ENCODE peak calls at places on chromosomes 13 and 19, in four cellular contexts. F is uterus, Y is H9, T is cardiac fibroblast. M is an unnamed sample.

GRCh38 chr13:36847541-36848045 is 28.6 kb downstream of the RFXAP start:
- DNase-seq in F (no peak), Y (no peak), T (no peak), M (no peak)

GRCh38 chr13:38542601-38543000 is 144.3 kb upstream of the FREM2 start:
- DNase-seq in F (no peak), Y (no peak), T (no peak), M (no peak)

GRCh38 chr19:53958168-53958571 is 4.6 kb upstream of the CACNG8 start:
- DNase-seq in F (no peak), Y (peak; percentile 80), T (peak; percentile 54), M (no peak)

GRCh38 chr19:1289395-1290244 is 3.9 kb downstream of the EFNA2 start:
- DNase-seq in F (no peak), Y (no peak), T (no peak), M (no peak)

GRCh38 chr19:29269641-29270040 is 56.7 kb upstream of the UQCRFS1 start:
- DNase-seq in F (no peak), Y (peak; percentile 26), T (no peak), M (no peak)

GRCh38 chr19:49676136-49676689 is 858 bp upstream of the PRMT1 start:
- DNase-seq in F (peak; percentile 93), Y (peak; percentile 89), T (peak; percentile 97), M (peak; percentile 39)

GRCh38 chr19:11421607-11422098 is 2.5 kb upstream of the RGL3 start:
- DNase-seq in F (no peak), Y (peak; percentile 92), T (peak; percentile 24), M (peak; percentile 68)

GRCh38 chr13:26010487-26011207 is 41.2 kb downstream of the SHISA2 start:
- DNase-seq in F (no peak), Y (no peak), T (no peak), M (no peak)

GRCh38 chr19:14072535-14073231 is at the start of gene MISP3:
- DNase-seq in F (no peak), Y (no peak), T (peak; percentile 26), M (peak; percentile 40)

GRCh38 chr13:21637296-21637695 is 33.3 kb upstream of the MICU2 start:
- DNase-seq in F (no peak), Y (no peak), T (peak; percentile 13), M (no peak)

GRCh38 chr19:12749938-12750521 is 1.6 kb upstream of the BEST2 start:
- DNase-seq in F (no peak), Y (no peak), T (peak; percentile 21), M (no peak)

GRCh38 chr19:39679056-39679790 is 23.5 kb downstream of the LGALS16 start:
- DNase-seq in F (no peak), Y (no peak), T (no peak), M (no peak)

GRCh38 chr13:45108716-45109706 is 11.3 kb upstream of the GTF2F2 start:
- DNase-seq in F (no peak), Y (peak; percentile 74), T (peak; percentile 8), M (no peak)

GRCh38 chr13:29961036-29961685 is 110.7 kb upstream of the UBL3 start:
- DNase-seq in F (no peak), Y (no peak), T (no peak), M (no peak)

GRCh38 chr13:80029170-80029569 is 311.8 kb downstream of the SPRY2 start:
- DNase-seq in F (no peak), Y (no peak), T (no peak), M (no peak)

GRCh38 chr19:18464646-18465045 is 26.7 kb upstream of the ISYNA1 start:
- DNase-seq in F (peak; percentile 83), Y (no peak), T (peak; percentile 96), M (no peak)

GRCh38 chr19:57363734-57364181 is 407 bp downstream of the TRAPPC2B start:
- DNase-seq in F (no peak), Y (no peak), T (no peak), M (no peak)

GRCh38 chr13:99528547-99528946 is 27.3 kb downstream of the TM9SF2 start:
- DNase-seq in F (no peak), Y (no peak), T (no peak), M (no peak)

GRCh38 chr19:45526143-45526542 is 18.9 kb downstream of the VASP start:
- DNase-seq in F (peak; percentile 65), Y (peak; percentile 94), T (peak; percentile 72), M (no peak)

GRCh38 chr13:78098249-78098648 is 179.6 kb upstream of the EDNRB start:
- DNase-seq in F (no peak), Y (no peak), T (no peak), M (no peak)

GRCh38 chr13:78100481-78100880 is 181.8 kb upstream of the EDNRB start:
- DNase-seq in F (no peak), Y (no peak), T (no peak), M (no peak)

GRCh38 chr13:78102121-78102677 is 183.6 kb upstream of the EDNRB start:
- DNase-seq in F (peak; percentile 39), Y (no peak), T (peak; percentile 91), M (no peak)
- TF ChIP-seq CTCF in F (no peak), Y (no peak), T (no peak), M (no peak)

GRCh38 chr13:110815471-110816204 is 99.2 kb downstream of the ANKRD10 start:
- DNase-seq in F (no peak), Y (no peak), T (no peak), M (no peak)

GRCh38 chr13:110812869-110813645 is 99.6 kb downstream of the ING1 start:
- DNase-seq in F (no peak), Y (no peak), T (no peak), M (no peak)

GRCh38 chr13:110812111-110812868 is 98.8 kb downstream of the ING1 start:
- DNase-seq in F (no peak), Y (peak; percentile 59), T (peak; percentile 49), M (no peak)

GRCh38 chr13:110811751-110812110 is 98.2 kb downstream of the ING1 start:
- DNase-seq in F (no peak), Y (no peak), T (no peak), M (no peak)

GRCh38 chr13:110813646-110814624 is 100.4 kb downstream of the ING1 start:
- DNase-seq in F (no peak), Y (no peak), T (no peak), M (no peak)
- TF ChIP-seq CTCF in F (no peak), Y (peak; percentile 33), T (no peak), M (no peak)

GRCh38 chr13:28137556-28137955 is 789 bp upstream of the PAN3 start:
- DNase-seq in F (no peak), Y (no peak), T (peak; percentile 22), M (no peak)

GRCh38 chr13:28138756-28139470 is 568 bp downstream of the PAN3 start:
- DNase-seq in F (peak; percentile 84), Y (peak; percentile 81), T (peak; percentile 97), M (peak; percentile 80)

GRCh38 chr13:28140433-28141125 is 2.2 kb downstream of the PAN3 start:
- DNase-seq in F (no peak), Y (no peak), T (no peak), M (no peak)

GRCh38 chr13:28136916-28137315 is 1.4 kb upstream of the PAN3 start:
- DNase-seq in F (no peak), Y (no peak), T (no peak), M (no peak)

GRCh38 chr13:28138012-28138755 is at the start of gene PAN3:
- DNase-seq in F (peak; percentile 90), Y (peak; percentile 90), T (peak; percentile 94), M (peak; percentile 95)
- TF ChIP-seq CTCF in F (no peak), Y (no peak), T (peak; percentile 11), M (no peak)

DNA sequence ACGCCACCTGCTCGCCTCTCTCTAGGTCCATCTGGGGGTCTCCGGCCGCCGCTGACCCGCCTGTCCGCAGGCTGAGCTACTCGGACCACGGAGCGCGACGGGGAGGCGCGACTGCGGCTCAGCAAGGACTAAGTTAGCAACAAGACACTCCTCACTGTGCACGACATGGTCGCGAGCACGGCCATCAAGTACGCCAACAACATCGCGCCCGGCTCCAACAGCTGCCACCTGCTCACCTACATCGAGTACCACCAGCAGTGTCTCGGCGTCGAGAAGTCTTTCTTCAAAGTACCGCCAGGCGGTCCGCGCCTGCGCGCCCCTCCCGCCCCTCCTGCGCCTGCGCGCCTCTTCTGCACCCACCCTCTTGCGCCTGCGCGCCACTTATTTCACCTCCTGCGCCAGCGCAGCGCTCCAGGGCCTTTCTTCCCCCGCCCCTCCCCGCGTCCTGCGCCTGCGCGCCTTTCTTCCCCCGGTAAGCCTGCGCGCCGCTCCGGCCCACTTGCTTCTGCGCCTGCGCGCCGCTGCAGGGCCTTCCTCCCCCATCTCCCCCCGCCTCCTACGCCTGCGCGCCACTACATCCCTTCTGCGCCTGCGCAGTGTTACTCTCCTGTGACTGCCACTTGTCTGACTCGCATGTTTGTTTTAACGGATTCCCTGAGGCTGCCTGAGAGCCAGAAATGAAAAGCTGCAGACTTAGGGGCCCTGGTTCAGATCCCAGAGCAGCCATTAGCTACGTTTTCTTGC is 63.9 kb downstream of the ACSBG2 start:
- DNase-seq in F (peak; percentile 99), Y (peak; percentile 98), T (peak; percentile 99), M (peak; percentile 99)
- TF ChIP-seq CTCF in F (no peak), Y (peak; percentile 30), T (peak; percentile 41), M (no peak)

GRCh38 chr19:4849019-4849418 is 17.5 kb upstream of the TICAM1 start:
- DNase-seq in F (no peak), Y (no peak), T (no peak), M (no peak)
- TF ChIP-seq CTCF in F (no peak), Y (no peak), T (no peak), M (no peak)